ENCODE peak calls at places on chromosome 11, in four cellular contexts. I, O, L and M are unnamed samples.

GRCh38 chr11:47979378-47980092 is 824 bp upstream of the PTPRJ start:
- DNase-seq in I (no peak), O (peak), L (peak), M (no peak)

GRCh38 chr11:6468712-6469495 is 4.8 kb downstream of the TRIM3 start:
- DNase-seq in I (no peak), O (peak), L (peak), M (peak)

GRCh38 chr11:68255526-68255925 is 16.2 kb downstream of the C11orf24 start:
- DNase-seq in I (no peak), O (no peak), L (no peak), M (no peak)

GRCh38 chr11:8060146-8060719 is 20.8 kb upstream of the TUB start:
- DNase-seq in I (no peak), O (no peak), L (peak), M (no peak)

GRCh38 chr11:12240669-12241068 is 130.3 kb downstream of the MICAL2 start:
- DNase-seq in I (no peak), O (no peak), L (no peak), M (no peak)

GRCh38 chr11:45042560-45042959 is 91.9 kb upstream of the TP53I11 start:
- DNase-seq in I (no peak), O (no peak), L (peak), M (no peak)

GRCh38 chr11:79013509-79013908 is 427.3 kb downstream of the TENM4 start:
- DNase-seq in I (no peak), O (no peak), L (no peak), M (no peak)

GRCh38 chr11:119615003-119615878 is 113.8 kb downstream of the NECTIN1 start:
- DNase-seq in I (no peak), O (no peak), L (no peak), M (no peak)

GRCh38 chr11:8098361-8098760 is 17.4 kb downstream of the TUB start:
- DNase-seq in I (no peak), O (no peak), L (no peak), M (no peak)

GRCh38 chr11:8558436-8558835 is 35.6 kb downstream of the STK33 start:
- DNase-seq in I (no peak), O (no peak), L (no peak), M (no peak)

GRCh38 chr11:67355023-67355793 is 1.9 kb upstream of the POLD4 start:
- DNase-seq in I (no peak), O (no peak), L (peak), M (no peak)

GRCh38 chr11:19913236-19913892 is 200.7 kb downstream of the NAV2 start:
- DNase-seq in I (no peak), O (no peak), L (no peak), M (no peak)

GRCh38 chr11:122893131-122893530 is 10.6 kb downstream of the JHY start:
- DNase-seq in I (no peak), O (no peak), L (no peak), M (no peak)

GRCh38 chr11:69641681-69642548 is 959 bp downstream of the CCND1 start:
- DNase-seq in I (no peak), O (no peak), L (no peak), M (no peak)

GRCh38 chr11:10623797-10624761 is 55.6 kb upstream of the LYVE1 start:
- DNase-seq in I (no peak), O (peak), L (no peak), M (no peak)

GRCh38 chr11:124274000-124274399 is 17.8 kb downstream of the OR8G5 start:
- DNase-seq in I (no peak), O (no peak), L (no peak), M (no peak)

GRCh38 chr11:124276081-124276480 is 19.9 kb downstream of the OR8G5 start:
- DNase-seq in I (no peak), O (no peak), L (no peak), M (no peak)

GRCh38 chr11:124277207-124277606 is 21.0 kb downstream of the OR8G5 start:
- DNase-seq in I (no peak), O (no peak), L (no peak), M (no peak)

GRCh38 chr11:124278261-124278660 is 22.1 kb downstream of the OR8G5 start:
- DNase-seq in I (no peak), O (no peak), L (no peak), M (no peak)

GRCh38 chr11:124277809-124278208 is 21.6 kb downstream of the OR8G5 start:
- DNase-seq in I (no peak), O (peak), L (no peak), M (no peak)
- TF ChIP-seq CTCF in I (no peak), O (no peak), L (no peak), M (peak)

GRCh38 chr11:113377606-113378005 is 10.0 kb upstream of the ANKK1 start:
- DNase-seq in I (no peak), O (no peak), L (no peak), M (no peak)
- TF ChIP-seq CTCF in I (no peak), O (no peak), L (no peak), M (no peak)

GRCh38 chr11:65961267-65962135 is at the start of gene SART1:
- DNase-seq in I (peak), O (peak), L (peak), M (peak)
- TF ChIP-seq CTCF in I (no peak), O (no peak), L (no peak), M (peak)

DNA sequence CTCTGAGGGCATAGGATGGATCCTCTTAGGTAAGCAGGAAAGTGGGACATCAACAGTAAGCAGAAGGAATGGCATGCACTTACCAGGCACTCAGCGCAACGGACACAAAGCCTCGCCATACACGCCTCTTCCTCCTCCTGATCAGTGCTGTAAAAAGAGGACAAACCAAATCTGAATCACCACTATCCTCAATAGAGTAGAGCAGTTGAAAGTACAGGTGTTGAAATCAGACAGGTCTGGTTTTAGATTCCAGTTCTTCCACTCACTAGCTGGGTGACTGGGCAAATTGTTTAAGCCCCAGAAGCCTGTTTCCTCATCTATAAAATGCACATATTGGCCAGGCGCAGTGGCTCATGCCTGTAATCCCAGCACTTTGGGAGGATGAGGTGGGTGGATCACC is 8.6 kb upstream of the JAML start:
- DNase-seq in I (no peak), O (no peak), L (no peak), M (no peak)
- TF ChIP-seq CTCF in I (no peak), O (no peak), L (no peak), M (no peak)